ENCODE peak calls at places on chromosome 14, in five cellular contexts. J, A, Z, Q and G are unnamed samples.

GRCh38 chr14:104420990-104421389 is 158.6 kb upstream of the C14orf180 start:
- DNase-seq in Z (no peak), Q (no peak), A (no peak), J (no peak), G (no peak)

GRCh38 chr14:30270200-30271161 is 288.5 kb upstream of the G2E3 start:
- DNase-seq in A (peak), Q (peak), Z (peak), J (peak), G (peak)

GRCh38 chr14:54000341-54000811 is 43.8 kb upstream of the BMP4 start:
- DNase-seq in Q (no peak), Z (peak), A (no peak), J (peak), G (no peak)

GRCh38 chr14:53900499-53900898 is 56.1 kb downstream of the BMP4 start:
- DNase-seq in A (no peak), Z (no peak), J (no peak), Q (no peak), G (no peak)

GRCh38 chr14:95993768-95994592 is 45.2 kb upstream of the C14orf132 start:
- DNase-seq in Q (peak), A (peak), J (peak), Z (peak), G (peak)

GRCh38 chr14:102774391-102775153 is 2.7 kb upstream of the TRAF3 start:
- DNase-seq in Q (peak), A (peak), J (peak), Z (peak), G (peak)

GRCh38 chr14:89618309-89618708 is 201.3 kb upstream of the FOXN3 start:
- DNase-seq in A (no peak), Q (no peak), Z (no peak), J (peak), G (no peak)

GRCh38 chr14:89509891-89510290 is 92.9 kb upstream of the FOXN3 start:
- DNase-seq in Q (peak), A (no peak), J (peak), Z (peak), G (no peak)

GRCh38 chr14:68418192-68419118 is 374.4 kb downstream of the ZFP36L1 start:
- DNase-seq in Q (no peak), A (no peak), Z (no peak), J (peak), G (no peak)

GRCh38 chr14:30162066-30162465 is 234.4 kb upstream of the PRKD1 start:
- DNase-seq in Q (no peak), Z (no peak), J (no peak), A (no peak), G (no peak)

GRCh38 chr14:98210045-98210678 is 1061.8 kb downstream of the BCL11B start:
- DNase-seq in Z (peak), Q (no peak), J (no peak), A (no peak), G (no peak)

GRCh38 chr14:93269341-93270068 is 62.4 kb downstream of the UBR7 start:
- DNase-seq in A (no peak), J (peak), Z (peak), Q (peak), G (peak)

GRCh38 chr14:36522347-36522971 is 2.4 kb upstream of the NKX2-1 start:
- DNase-seq in Q (no peak), A (no peak), J (no peak), Z (no peak), G (peak)

GRCh38 chr14:77376380-77376770 is 519 bp downstream of the TMED8 start:
- DNase-seq in J (peak), A (no peak), Z (peak), Q (peak), G (peak)

GRCh38 chr14:71076472-71076871 is 169.2 kb downstream of the PCNX1 start:
- DNase-seq in A (no peak), Z (no peak), J (no peak), Q (no peak), G (no peak)

GRCh38 chr14:54902143-54902520 is 494 bp downstream of the GCH1 start:
- DNase-seq in J (peak), Q (peak), A (no peak), Z (peak), G (peak)

GRCh38 chr14:49959822-49960408 is 67.0 kb downstream of the ARF6 start:
- DNase-seq in A (no peak), J (peak), Q (no peak), Z (no peak), G (no peak)

GRCh38 chr14:32513571-32514009 is 184.5 kb downstream of the AKAP6 start:
- DNase-seq in J (peak), A (no peak), Q (peak), Z (no peak), G (no peak)

GRCh38 chr14:57302883-57303282 is 34.1 kb downstream of the AP5M1 start:
- DNase-seq in J (peak), Q (peak), Z (peak), A (no peak), G (no peak)

GRCh38 chr14:24700511-24700910 is 66.5 kb upstream of the GZMB start:
- DNase-seq in A (no peak), J (no peak), Q (no peak), Z (no peak), G (no peak)